ENCODE peak calls at places on chromosomes 1 and 21, in four cellular contexts. U, W, Q and M are unnamed samples.

GRCh38 chr1:228345201-228345930 is 61.3 kb downstream of the TRIM11 start:
- DNase-seq in U (no peak), W (no peak), Q (no peak), M (no peak)

GRCh38 chr1:17575786-17576584 is 36.5 kb downstream of the ARHGEF10L start:
- DNase-seq in U (no peak), W (no peak), Q (no peak), M (no peak)

GRCh38 chr1:220511183-220511582 is 16.8 kb upstream of the MARK1 start:
- DNase-seq in U (no peak), W (no peak), Q (no peak), M (no peak)

GRCh38 chr1:6310116-6310848 is 49.4 kb upstream of the GPR153 start:
- DNase-seq in U (no peak), W (no peak), Q (no peak), M (no peak)

GRCh38 chr1:17582124-17582768 is 42.7 kb downstream of the ARHGEF10L start:
- DNase-seq in U (no peak), W (no peak), Q (no peak), M (no peak)

GRCh38 chr1:203511513-203511912 is 17.6 kb downstream of the OPTC start:
- DNase-seq in U (no peak), W (no peak), Q (no peak), M (no peak)

GRCh38 chr1:214550339-214551051 is 907 bp downstream of the PTPN14 start:
- DNase-seq in U (no peak), W (no peak), Q (no peak), M (no peak)

GRCh38 chr1:154877370-154877974 is 7.4 kb upstream of the KCNN3 start:
- DNase-seq in U (no peak), W (no peak), Q (no peak), M (no peak)

GRCh38 chr1:99003911-99004269 is 771 bp downstream of the PLPPR5 start:
- DNase-seq in U (no peak), W (no peak), Q (no peak), M (no peak)

GRCh38 chr21:20999567-21000169 is 1.5 kb downstream of the NCAM2 start:
- DNase-seq in U (no peak), W (peak), Q (no peak), M (no peak)

GRCh38 chr1:75265792-75266191 is 131.6 kb downstream of the LHX8 start:
- DNase-seq in U (no peak), W (no peak), Q (no peak), M (no peak)